ENCODE peak calls at places on chromosomes 3 and 15, in seven cellular contexts. One of them, this sample, is unnamed.
A peak's percentile ranks its signal among the peaks of the same experiment; 100 is the strongest.

GRCh38 chr3:71659758-71660666 is 65.2 kb downstream of the EIF4E3 start:
- DNase-seq in H1: no peak
- DNase-seq in HepG2: no peak
- DNase-seq in GM12878: no peak
- DNase-seq in HCT116: no peak
- DNase-seq in SK-N-SH: no peak
- DNase-seq in K562: no peak
- DNase-seq in this sample: no peak

GRCh38 chr15:67700023-67700422 is 125.3 kb upstream of the SKOR1 start:
- DNase-seq in HCT116: no peak
- DNase-seq in HepG2: no peak
- DNase-seq in GM12878: no peak
- DNase-seq in SK-N-SH: no peak
- DNase-seq in K562: no peak
- DNase-seq in H1: no peak
- DNase-seq in this sample: no peak

GRCh38 chr3:109224333-109224732 is 87.8 kb downstream of the C3orf85 start:
- DNase-seq in SK-N-SH: no peak
- DNase-seq in K562: peak; percentile 3
- DNase-seq in HepG2: peak; percentile 12
- DNase-seq in GM12878: no peak
- DNase-seq in HCT116: peak; percentile 6
- DNase-seq in H1: peak; percentile 36
- DNase-seq in this sample: no peak

GRCh38 chr15:71089801-71090200 is 25.5 kb upstream of the THSD4 start:
- DNase-seq in SK-N-SH: no peak
- DNase-seq in HepG2: no peak
- DNase-seq in K562: no peak
- DNase-seq in HCT116: no peak
- DNase-seq in H1: no peak
- DNase-seq in GM12878: no peak
- DNase-seq in this sample: no peak

GRCh38 chr3:59046839-59047238 is 3.0 kb downstream of the CFAP20DC start:
- DNase-seq in GM12878: no peak
- DNase-seq in SK-N-SH: no peak
- DNase-seq in K562: no peak
- DNase-seq in H1: no peak
- DNase-seq in HCT116: no peak
- DNase-seq in HepG2: no peak
- DNase-seq in this sample: no peak

GRCh38 chr3:157475921-157476395 is 27.3 kb downstream of the VEPH1 start:
- DNase-seq in SK-N-SH: no peak
- DNase-seq in HepG2: no peak
- DNase-seq in K562: no peak
- DNase-seq in HCT116: no peak
- DNase-seq in H1: no peak
- DNase-seq in GM12878: no peak
- DNase-seq in this sample: no peak

GRCh38 chr15:100285641-100286295 is 56.0 kb downstream of the ADAMTS17 start:
- DNase-seq in SK-N-SH: no peak
- DNase-seq in K562: no peak
- DNase-seq in GM12878: no peak
- DNase-seq in HepG2: no peak
- DNase-seq in H1: no peak
- DNase-seq in HCT116: no peak
- DNase-seq in this sample: no peak

GRCh38 chr3:187025254-187025655 is 94.9 kb downstream of the ST6GAL1 start:
- DNase-seq in HCT116: no peak
- DNase-seq in GM12878: no peak
- DNase-seq in SK-N-SH: no peak
- DNase-seq in K562: no peak
- DNase-seq in H1: no peak
- DNase-seq in HepG2: no peak
- DNase-seq in this sample: no peak

GRCh38 chr15:33442449-33442848 is 131.7 kb downstream of the RYR3 start:
- DNase-seq in H1: no peak
- DNase-seq in GM12878: no peak
- DNase-seq in HepG2: no peak
- DNase-seq in SK-N-SH: no peak
- DNase-seq in K562: no peak
- DNase-seq in HCT116: no peak
- DNase-seq in this sample: no peak

GRCh38 chr15:45703670-45704328 is 69.0 kb downstream of the SQOR start:
- DNase-seq in GM12878: no peak
- DNase-seq in K562: no peak
- DNase-seq in H1: no peak
- DNase-seq in HepG2: no peak
- DNase-seq in SK-N-SH: no peak
- DNase-seq in HCT116: no peak
- DNase-seq in this sample: no peak

GRCh38 chr3:49625071-49625470 is 49.1 kb upstream of the APEH start:
- DNase-seq in HCT116: no peak
- DNase-seq in SK-N-SH: no peak
- DNase-seq in H1: no peak
- DNase-seq in K562: no peak
- DNase-seq in HepG2: no peak
- DNase-seq in GM12878: no peak
- DNase-seq in this sample: no peak

GRCh38 chr15:88395241-88395640 is 71.9 kb downstream of the MRPL46 start:
- DNase-seq in GM12878: no peak
- DNase-seq in SK-N-SH: no peak
- DNase-seq in HCT116: no peak
- DNase-seq in H1: no peak
- DNase-seq in K562: no peak
- DNase-seq in HepG2: no peak
- DNase-seq in this sample: no peak

GRCh38 chr15:41115088-41115651 is 910 bp downstream of the INO80 start:
- DNase-seq in HCT116: peak; percentile 37
- DNase-seq in SK-N-SH: peak; percentile 53
- DNase-seq in H1: no peak
- DNase-seq in K562: peak; percentile 28
- DNase-seq in GM12878: peak; percentile 25
- DNase-seq in HepG2: peak; percentile 58
- DNase-seq in this sample: peak; percentile 15

GRCh38 chr3:152097120-152097519 is 171.6 kb upstream of the MBNL1 start:
- DNase-seq in HepG2: no peak
- DNase-seq in H1: no peak
- DNase-seq in SK-N-SH: no peak
- DNase-seq in HCT116: no peak
- DNase-seq in K562: no peak
- DNase-seq in GM12878: no peak
- DNase-seq in this sample: no peak

GRCh38 chr3:128597900-128598299 is 52.7 kb downstream of the RPN1 start:
- DNase-seq in H1: no peak
- DNase-seq in HCT116: no peak
- DNase-seq in K562: no peak
- DNase-seq in GM12878: no peak
- DNase-seq in HepG2: no peak
- DNase-seq in SK-N-SH: no peak
- DNase-seq in this sample: no peak

GRCh38 chr15:101554115-101554915 is 64.8 kb upstream of the PCSK6 start:
- DNase-seq in SK-N-SH: no peak
- DNase-seq in H1: no peak
- DNase-seq in HepG2: no peak
- DNase-seq in K562: no peak
- DNase-seq in HCT116: no peak
- DNase-seq in GM12878: no peak
- DNase-seq in this sample: no peak

DNA sequence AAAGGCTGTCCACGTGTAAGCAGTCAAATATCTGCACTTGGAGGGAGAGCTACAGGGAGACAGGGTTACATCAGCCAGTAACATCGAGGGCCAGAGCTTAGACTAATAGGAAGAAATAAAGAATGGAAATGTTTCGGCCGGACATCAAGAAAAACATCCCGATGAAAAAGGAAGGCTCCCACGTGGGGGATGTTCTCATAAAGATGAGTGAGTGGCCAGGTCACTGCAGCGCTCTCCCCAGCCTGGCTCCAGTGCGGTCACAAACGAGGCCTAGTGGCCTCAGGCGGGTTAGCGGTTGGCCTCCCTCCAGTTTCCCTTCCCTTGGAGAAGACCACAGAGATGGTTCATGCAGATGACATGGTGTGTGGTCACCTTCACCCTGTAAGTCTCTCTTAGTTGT is 56.1 kb upstream of the WNT5A start:
- DNase-seq in SK-N-SH: no peak
- DNase-seq in K562: no peak
- DNase-seq in HCT116: no peak
- DNase-seq in GM12878: no peak
- DNase-seq in HepG2: no peak
- DNase-seq in H1: no peak
- DNase-seq in this sample: no peak
- TF ChIP-seq YY1 in SK-N-SH: no peak
- TF ChIP-seq YY1 in K562: no peak
- TF ChIP-seq YY1 in HCT116: no peak
- TF ChIP-seq YY1 in GM12878: no peak
- TF ChIP-seq YY1 in HepG2: no peak
- TF ChIP-seq YY1 in H1: no peak
- TF ChIP-seq YY1 in this sample: no peak

GRCh38 chr3:24832878-24833277 is 338.2 kb upstream of the THRB start:
- DNase-seq in HCT116: no peak
- DNase-seq in HepG2: no peak
- DNase-seq in SK-N-SH: no peak
- DNase-seq in H1: no peak
- DNase-seq in K562: no peak
- DNase-seq in GM12878: no peak
- DNase-seq in this sample: no peak

GRCh38 chr3:24830230-24831152 is 335.8 kb upstream of the THRB start:
- DNase-seq in HepG2: no peak
- DNase-seq in SK-N-SH: peak; percentile 75
- DNase-seq in HCT116: no peak
- DNase-seq in K562: no peak
- DNase-seq in GM12878: no peak
- DNase-seq in H1: no peak
- DNase-seq in this sample: no peak

GRCh38 chr3:24834442-24834841 is 339.8 kb upstream of the THRB start:
- DNase-seq in SK-N-SH: no peak
- DNase-seq in GM12878: no peak
- DNase-seq in K562: no peak
- DNase-seq in HepG2: no peak
- DNase-seq in H1: no peak
- DNase-seq in HCT116: no peak
- DNase-seq in this sample: no peak

GRCh38 chr3:24829632-24830229 is 335.1 kb upstream of the THRB start:
- DNase-seq in K562: no peak
- DNase-seq in HCT116: no peak
- DNase-seq in H1: no peak
- DNase-seq in GM12878: no peak
- DNase-seq in HepG2: no peak
- DNase-seq in SK-N-SH: peak; percentile 67
- DNase-seq in this sample: no peak

GRCh38 chr3:24829011-24829581 is 334.4 kb upstream of the THRB start:
- DNase-seq in SK-N-SH: peak; percentile 93
- DNase-seq in GM12878: no peak
- DNase-seq in H1: no peak
- DNase-seq in HepG2: no peak
- DNase-seq in HCT116: no peak
- DNase-seq in K562: peak; percentile 24
- DNase-seq in this sample: no peak
- TF ChIP-seq YY1 in SK-N-SH: no peak
- TF ChIP-seq YY1 in GM12878: no peak
- TF ChIP-seq YY1 in H1: no peak
- TF ChIP-seq YY1 in HepG2: no peak
- TF ChIP-seq YY1 in HCT116: no peak
- TF ChIP-seq YY1 in K562: no peak
- TF ChIP-seq YY1 in this sample: no peak

GRCh38 chr3:149419816-149420215 is 42.4 kb upstream of the TM4SF1 start:
- DNase-seq in K562: no peak
- DNase-seq in SK-N-SH: no peak
- DNase-seq in HCT116: no peak
- DNase-seq in HepG2: no peak
- DNase-seq in GM12878: no peak
- DNase-seq in H1: no peak
- DNase-seq in this sample: no peak

GRCh38 chr3:149415484-149415883 is 38.0 kb upstream of the TM4SF1 start:
- DNase-seq in GM12878: no peak
- DNase-seq in H1: no peak
- DNase-seq in SK-N-SH: no peak
- DNase-seq in HCT116: no peak
- DNase-seq in K562: no peak
- DNase-seq in HepG2: no peak
- DNase-seq in this sample: no peak

GRCh38 chr3:149417727-149418126 is 40.3 kb upstream of the TM4SF1 start:
- DNase-seq in SK-N-SH: no peak
- DNase-seq in HepG2: no peak
- DNase-seq in H1: no peak
- DNase-seq in GM12878: no peak
- DNase-seq in HCT116: no peak
- DNase-seq in K562: no peak
- DNase-seq in this sample: no peak

GRCh38 chr3:149414557-149415231 is 37.2 kb upstream of the TM4SF1 start:
- DNase-seq in K562: no peak
- DNase-seq in H1: no peak
- DNase-seq in GM12878: no peak
- DNase-seq in HCT116: no peak
- DNase-seq in SK-N-SH: no peak
- DNase-seq in HepG2: peak; percentile 94
- DNase-seq in this sample: no peak

DNA sequence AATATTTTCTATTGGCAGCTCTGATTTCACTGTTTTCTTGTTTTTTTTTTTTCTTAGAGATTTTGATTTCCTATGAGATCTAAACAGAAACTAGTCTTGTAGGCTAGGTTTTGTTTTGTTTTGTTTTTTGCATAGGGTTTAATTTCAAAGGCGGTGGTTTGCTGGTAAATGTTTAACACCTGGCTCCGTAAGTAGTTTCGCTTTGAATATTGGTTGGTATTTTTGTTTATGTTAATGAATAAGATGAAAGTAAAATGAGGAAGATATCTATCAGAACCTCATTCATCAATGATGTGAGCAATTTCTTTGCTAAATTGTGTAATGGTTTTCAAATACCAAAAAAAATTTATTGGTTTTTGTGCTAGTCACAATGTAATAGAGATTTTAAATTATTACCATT is 39.7 kb upstream of the TM4SF1 start:
- DNase-seq in HepG2: no peak
- DNase-seq in H1: no peak
- DNase-seq in HCT116: no peak
- DNase-seq in GM12878: peak; percentile 58
- DNase-seq in SK-N-SH: no peak
- DNase-seq in K562: no peak
- DNase-seq in this sample: no peak
- TF ChIP-seq YY1 in HepG2: no peak
- TF ChIP-seq YY1 in H1: no peak
- TF ChIP-seq YY1 in HCT116: no peak
- TF ChIP-seq YY1 in GM12878: no peak
- TF ChIP-seq YY1 in SK-N-SH: no peak
- TF ChIP-seq YY1 in K562: no peak
- TF ChIP-seq YY1 in this sample: no peak

GRCh38 chr15:96002890-96003859 is 327.3 kb upstream of the NR2F2 start:
- DNase-seq in H1: no peak
- DNase-seq in SK-N-SH: no peak
- DNase-seq in HCT116: no peak
- DNase-seq in HepG2: no peak
- DNase-seq in K562: no peak
- DNase-seq in GM12878: no peak
- DNase-seq in this sample: no peak
- TF ChIP-seq YY1 in H1: no peak
- TF ChIP-seq YY1 in SK-N-SH: no peak
- TF ChIP-seq YY1 in HCT116: no peak
- TF ChIP-seq YY1 in HepG2: no peak
- TF ChIP-seq YY1 in K562: no peak
- TF ChIP-seq YY1 in GM12878: no peak
- TF ChIP-seq YY1 in this sample: no peak